ENCODE peak calls at places on chromosomes 7 and 10, in five cellular contexts. J is stomach, C is spleen, G is A549, K is adrenal gland. O is an unnamed sample.

GRCh38 chr7:103637726-103638125 is 191.7 kb upstream of the SLC26A5 start:
- DNase-seq in K (no peak), C (no peak), J (no peak), G (no peak), O (no peak)

GRCh38 chr10:13865758-13866491 is 279.2 kb downstream of the PRPF18 start:
- DNase-seq in K (no peak), G (peak; percentile 69), C (no peak), J (no peak), O (peak; percentile 69)

GRCh38 chr10:88991161-88991899 is 732 bp downstream of the FAS start:
- DNase-seq in J (peak; percentile 55), K (peak; percentile 78), C (peak; percentile 92), G (peak; percentile 45), O (peak; percentile 51)

GRCh38 chr7:116249969-116250553 is 39.7 kb downstream of the TES start:
- DNase-seq in G (peak; percentile 78), J (no peak), K (no peak), C (no peak), O (no peak)

GRCh38 chr7:1533569-1534329 is 3.2 kb downstream of the MAFK start:
- DNase-seq in G (peak; percentile 88), C (peak; percentile 84), J (peak; percentile 67), K (peak; percentile 94), O (peak; percentile 100)

GRCh38 chr7:35272234-35272633 is 18.3 kb upstream of the TBX20 start:
- DNase-seq in G (no peak), J (no peak), C (no peak), K (no peak), O (no peak)

GRCh38 chr10:119190353-119190752 is 11.7 kb upstream of the PRDX3 start:
- DNase-seq in J (no peak), C (no peak), G (peak; percentile 86), K (peak; percentile 22), O (peak; percentile 91)

GRCh38 chr10:19816420-19817250 is at the start of gene PLXDC2:
- DNase-seq in C (peak; percentile 86), J (no peak), K (peak; percentile 59), G (peak; percentile 25), O (no peak)

GRCh38 chr10:7389346-7389745 is 21.5 kb downstream of the SFMBT2 start:
- DNase-seq in K (no peak), C (no peak), G (no peak), J (no peak), O (no peak)

GRCh38 chr10:78972160-78972946 is 96.4 kb upstream of the ZMIZ1 start:
- DNase-seq in J (peak; percentile 48), C (no peak), G (peak; percentile 70), K (peak; percentile 95), O (peak; percentile 89)
- TF ChIP-seq POLR2A in J (no peak), C (no peak), G (no peak), K (peak; percentile 63), O (peak; percentile 11)

DNA sequence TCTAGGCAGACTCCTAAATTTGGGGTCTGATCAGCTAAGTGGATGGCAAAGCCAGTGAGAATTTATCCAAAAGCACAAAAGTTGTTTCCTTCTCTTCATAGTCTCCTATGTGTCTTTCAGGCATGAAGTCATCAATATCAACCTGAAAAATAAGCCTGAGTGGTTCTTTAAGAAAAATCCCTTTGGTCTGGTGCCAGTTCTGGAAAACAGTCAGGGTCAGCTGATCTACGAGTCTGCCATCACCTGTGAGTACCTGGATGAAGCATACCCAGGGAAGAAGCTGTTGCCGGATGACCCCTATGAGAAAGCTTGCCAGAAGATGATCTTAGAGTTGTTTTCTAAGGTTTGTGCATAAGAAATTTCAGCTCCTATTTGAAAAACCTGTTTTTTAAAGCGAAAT is 4.8 kb downstream of the GSTO1 start:
- DNase-seq in G (no peak), C (no peak), J (no peak), K (no peak), O (no peak)
- TF ChIP-seq POLR2A in G (no peak), C (no peak), J (no peak), K (no peak), O (no peak)

GRCh38 chr10:43407576-43408330 is 1.2 kb downstream of the HNRNPF start:
- DNase-seq in G (peak; percentile 94), C (peak; percentile 98), K (peak; percentile 90), J (peak; percentile 94), O (peak; percentile 71)

GRCh38 chr10:43408710-43409384 is at the start of gene HNRNPF:
- DNase-seq in J (peak; percentile 95), G (peak; percentile 97), K (peak; percentile 96), C (peak; percentile 98), O (peak; percentile 83)

GRCh38 chr10:43409385-43410109 is 561 bp upstream of the HNRNPF start:
- DNase-seq in G (peak; percentile 59), J (peak; percentile 53), K (peak; percentile 53), C (peak; percentile 91), O (no peak)

GRCh38 chr10:43408331-43408709 is 666 bp downstream of the HNRNPF start:
- DNase-seq in C (no peak), J (no peak), G (no peak), K (no peak), O (no peak)

DNA sequence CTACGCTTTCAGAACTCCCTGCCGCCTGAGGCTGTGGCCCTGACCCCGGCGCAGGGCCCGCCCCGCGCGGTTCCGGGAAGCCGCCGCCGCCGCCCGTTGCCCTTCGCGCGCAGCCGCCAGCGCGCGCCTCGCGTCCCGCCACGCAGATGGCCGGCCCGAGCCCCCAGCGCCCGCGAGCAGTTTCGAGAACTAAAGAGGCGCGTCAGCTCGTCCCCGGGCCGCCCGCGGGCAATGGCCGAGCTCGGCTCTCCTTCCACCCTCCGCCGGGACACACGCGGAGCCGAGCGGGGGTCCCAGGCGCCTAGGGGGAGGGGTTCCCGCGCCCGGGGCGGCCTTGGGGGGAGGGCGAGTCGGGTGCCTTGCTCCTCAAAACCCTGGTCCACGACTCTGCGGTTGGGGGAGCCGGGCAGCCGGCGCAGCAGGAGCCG is 1.8 kb downstream of the HNRNPF start:
- DNase-seq in C (peak; percentile 95), G (peak; percentile 31), J (peak; percentile 66), K (peak; percentile 66), O (no peak)
- TF ChIP-seq POLR2A in C (no peak), G (no peak), J (no peak), K (no peak), O (no peak)

DNA sequence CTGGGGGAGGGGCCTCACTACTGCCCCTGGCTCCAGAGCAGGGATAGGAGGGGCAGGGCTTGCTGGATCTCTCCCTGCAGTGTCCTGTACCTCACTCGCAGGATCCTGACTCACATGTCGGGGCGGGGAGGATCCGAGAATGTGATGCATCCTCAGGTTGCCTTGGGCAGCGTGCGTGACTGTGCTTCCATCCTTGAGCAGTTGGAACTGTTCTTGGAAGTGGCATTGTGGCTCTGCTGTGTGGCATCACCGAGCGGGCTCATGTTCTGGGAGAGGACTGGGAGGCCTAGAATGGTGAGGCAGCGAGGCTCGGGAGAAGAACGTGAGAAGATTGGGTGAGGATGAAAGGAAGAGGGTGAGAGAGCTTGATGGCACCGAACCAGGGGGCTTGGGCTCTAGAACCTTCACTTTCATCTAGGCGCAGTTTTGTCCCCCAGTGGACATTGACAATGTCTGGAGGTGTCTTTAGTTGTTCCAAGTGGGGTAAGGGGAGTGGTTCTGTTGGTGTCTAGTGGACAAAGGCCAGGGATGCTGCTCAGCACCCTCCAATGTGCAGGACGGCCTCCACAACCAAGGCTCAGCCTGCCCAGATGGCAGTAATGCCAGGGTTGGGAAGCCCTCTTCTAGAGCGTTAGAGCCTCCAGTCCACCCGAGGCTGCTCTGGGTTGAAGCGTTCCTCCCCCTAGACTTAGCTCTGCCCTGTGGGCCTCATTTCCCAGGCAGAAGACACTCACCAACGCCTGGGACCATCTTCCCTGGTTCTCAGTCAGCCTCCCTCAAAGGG is 8.4 kb downstream of the RARRES2 start:
- DNase-seq in C (no peak), K (peak; percentile 63), J (no peak), G (no peak), O (no peak)
- TF ChIP-seq POLR2A in C (no peak), K (no peak), J (no peak), G (no peak), O (no peak)

GRCh38 chr10:25455980-25456567 is 281.3 kb downstream of the GPR158 start:
- DNase-seq in J (no peak), G (no peak), K (no peak), C (no peak), O (no peak)
- TF ChIP-seq POLR2A in J (no peak), G (no peak), K (no peak), C (no peak), O (no peak)

GRCh38 chr10:102230861-102231356 is 4.8 kb downstream of the ELOVL3 start:
- DNase-seq in J (peak; percentile 53), C (peak; percentile 91), K (no peak), G (peak; percentile 60), O (no peak)

GRCh38 chr10:102231357-102232318 is 5.5 kb downstream of the ELOVL3 start:
- DNase-seq in C (peak; percentile 90), K (no peak), J (peak; percentile 73), G (peak; percentile 68), O (no peak)

GRCh38 chr10:102227050-102227449 is 951 bp downstream of the ELOVL3 start:
- DNase-seq in J (no peak), K (no peak), G (no peak), C (no peak), O (no peak)

GRCh38 chr10:102230264-102230860 is 4.3 kb downstream of the ELOVL3 start:
- DNase-seq in J (peak; percentile 60), G (peak; percentile 66), K (peak; percentile 57), C (peak; percentile 82), O (no peak)

DNA sequence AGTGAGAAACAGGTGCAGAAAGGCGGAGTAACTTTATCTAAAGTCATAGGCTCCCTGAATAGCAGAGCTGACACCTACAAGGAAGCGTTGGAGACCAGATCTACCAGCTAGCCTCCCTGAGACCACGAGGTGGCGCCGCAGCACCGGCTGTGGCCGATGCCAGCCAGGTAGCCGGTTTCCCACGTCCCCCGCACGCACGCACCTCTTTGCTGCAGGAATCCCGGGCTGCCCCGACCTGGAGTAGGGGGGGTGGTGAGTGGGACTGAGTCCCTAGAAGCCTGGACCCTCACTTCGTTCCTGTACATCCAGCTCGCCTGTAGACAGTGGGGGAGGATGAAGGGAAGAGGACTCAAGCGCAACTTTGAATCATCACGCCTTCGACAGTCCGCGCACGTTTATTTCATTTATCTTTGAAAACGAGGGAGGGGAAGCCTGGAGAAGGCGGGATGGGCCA is 3.7 kb downstream of the ELOVL3 start:
- DNase-seq in J (peak; percentile 92), K (peak; percentile 73), C (peak; percentile 97), G (peak; percentile 85), O (peak; percentile 81)
- TF ChIP-seq POLR2A in J (no peak), K (no peak), C (no peak), G (no peak), O (no peak)

GRCh38 chr10:133117036-133117687 is 29.4 kb downstream of the ADGRA1 start:
- DNase-seq in J (no peak), C (peak; percentile 59), G (no peak), K (no peak), O (no peak)
- TF ChIP-seq POLR2A in J (no peak), C (no peak), G (no peak), K (no peak), O (no peak)

GRCh38 chr7:135733603-135734342 is 5.8 kb upstream of the SLC13A4 start:
- DNase-seq in C (no peak), K (no peak), J (no peak), G (no peak), O (no peak)

GRCh38 chr7:135741905-135742304 is 6.7 kb downstream of the FAM180A start:
- DNase-seq in C (no peak), G (no peak), J (no peak), K (no peak), O (no peak)

GRCh38 chr7:135740868-135741267 is 7.7 kb downstream of the FAM180A start:
- DNase-seq in K (no peak), C (no peak), G (no peak), J (no peak), O (no peak)

GRCh38 chr7:135734343-135734689 is 6.3 kb upstream of the SLC13A4 start:
- DNase-seq in K (no peak), J (no peak), G (no peak), C (no peak), O (no peak)

GRCh38 chr7:135736586-135737305 is 8.8 kb upstream of the SLC13A4 start:
- DNase-seq in J (no peak), C (no peak), G (no peak), K (peak; percentile 21), O (no peak)
- TF ChIP-seq POLR2A in J (no peak), C (no peak), G (no peak), K (no peak), O (no peak)

O was measured in H54.